ENCODE peak calls at places on chromosome 12, in four cellular contexts. One of them, this sample, is unnamed.

GRCh38 chr12:94763461-94763860 is 113.1 kb upstream of the TMCC3 start:
- DNase-seq in HepG2: no peak
- DNase-seq in ovary: no peak
- DNase-seq in sigmoid colon: no peak
- DNase-seq in this sample: no peak

GRCh38 chr12:1592444-1593231 is 1.7 kb downstream of the FBXL14 start:
- DNase-seq in ovary: no peak
- DNase-seq in sigmoid colon: peak
- DNase-seq in HepG2: no peak
- DNase-seq in this sample: no peak

GRCh38 chr12:103956515-103957027 is 9.1 kb upstream of the TDG start:
- DNase-seq in sigmoid colon: no peak
- DNase-seq in HepG2: peak
- DNase-seq in ovary: no peak
- DNase-seq in this sample: no peak

GRCh38 chr12:6444031-6444430 is 724 bp upstream of the CD27 start:
- DNase-seq in sigmoid colon: peak
- DNase-seq in HepG2: no peak
- DNase-seq in ovary: no peak
- DNase-seq in this sample: no peak

GRCh38 chr12:20420557-20420956 is 52.2 kb downstream of the PDE3A start:
- DNase-seq in HepG2: no peak
- DNase-seq in ovary: no peak
- DNase-seq in sigmoid colon: no peak
- DNase-seq in this sample: no peak

GRCh38 chr12:121610239-121611149 is 15.8 kb upstream of the ORAI1 start:
- DNase-seq in HepG2: no peak
- DNase-seq in ovary: peak
- DNase-seq in sigmoid colon: peak
- DNase-seq in this sample: no peak

GRCh38 chr12:25705256-25705655 is 152.2 kb upstream of the LMNTD1 start:
- DNase-seq in ovary: no peak
- DNase-seq in sigmoid colon: no peak
- DNase-seq in HepG2: no peak
- DNase-seq in this sample: no peak

GRCh38 chr12:98580695-98581094 is 12.8 kb upstream of the SLC25A3 start:
- DNase-seq in HepG2: no peak
- DNase-seq in sigmoid colon: no peak
- DNase-seq in ovary: no peak
- DNase-seq in this sample: no peak

GRCh38 chr12:99380701-99381100 is 266.9 kb upstream of the GARIN6 start:
- DNase-seq in sigmoid colon: no peak
- DNase-seq in ovary: no peak
- DNase-seq in HepG2: no peak
- DNase-seq in this sample: no peak

GRCh38 chr12:14554281-14555008 is 13.2 kb downstream of the PLBD1 start:
- DNase-seq in HepG2: no peak
- DNase-seq in sigmoid colon: peak
- DNase-seq in ovary: peak
- DNase-seq in this sample: peak

GRCh38 chr12:80268924-80269749 is 169.8 kb downstream of the OTOGL start:
- DNase-seq in ovary: no peak
- DNase-seq in HepG2: no peak
- DNase-seq in sigmoid colon: no peak
- DNase-seq in this sample: no peak

GRCh38 chr12:29039013-29039412 is 110.1 kb upstream of the FAR2 start:
- DNase-seq in ovary: no peak
- DNase-seq in sigmoid colon: no peak
- DNase-seq in HepG2: no peak
- DNase-seq in this sample: no peak

GRCh38 chr12:11653215-11653753 is 3.8 kb downstream of the ETV6 start:
- DNase-seq in ovary: no peak
- DNase-seq in sigmoid colon: no peak
- DNase-seq in HepG2: no peak
- DNase-seq in this sample: no peak

GRCh38 chr12:101803978-101804377 is 26.8 kb downstream of the GNPTAB start:
- DNase-seq in sigmoid colon: no peak
- DNase-seq in HepG2: no peak
- DNase-seq in ovary: no peak
- DNase-seq in this sample: no peak

GRCh38 chr12:55997535-55997859 is 421 bp downstream of the SUOX start:
- DNase-seq in HepG2: no peak
- DNase-seq in ovary: no peak
- DNase-seq in sigmoid colon: peak
- DNase-seq in this sample: no peak

GRCh38 chr12:16523570-16524331 is 82.2 kb downstream of the LMO3 start:
- DNase-seq in HepG2: no peak
- DNase-seq in sigmoid colon: no peak
- DNase-seq in ovary: no peak
- DNase-seq in this sample: no peak

GRCh38 chr12:103249614-103250013 is 246.2 kb downstream of the C12orf42 start:
- DNase-seq in sigmoid colon: no peak
- DNase-seq in ovary: no peak
- DNase-seq in HepG2: no peak
- DNase-seq in this sample: no peak

GRCh38 chr12:267581-268482 is 5.2 kb upstream of the SLC6A13 start:
- DNase-seq in sigmoid colon: no peak
- DNase-seq in ovary: no peak
- DNase-seq in HepG2: no peak
- DNase-seq in this sample: no peak

GRCh38 chr12:49201595-49202295 is 12.9 kb upstream of the TUBA1A start:
- DNase-seq in HepG2: no peak
- DNase-seq in sigmoid colon: no peak
- DNase-seq in ovary: no peak
- DNase-seq in this sample: peak

GRCh38 chr12:25004447-25004846 is 55.5 kb upstream of the BCAT1 start:
- DNase-seq in ovary: no peak
- DNase-seq in sigmoid colon: no peak
- DNase-seq in HepG2: no peak
- DNase-seq in this sample: no peak

GRCh38 chr12:65728913-65729793 is 95.1 kb upstream of the HMGA2 start:
- DNase-seq in ovary: no peak
- DNase-seq in HepG2: no peak
- DNase-seq in sigmoid colon: no peak
- DNase-seq in this sample: no peak

GRCh38 chr12:69620921-69621320 is 10.2 kb upstream of the LRRC10 start:
- DNase-seq in HepG2: no peak
- DNase-seq in sigmoid colon: no peak
- DNase-seq in ovary: no peak
- DNase-seq in this sample: no peak

GRCh38 chr12:116346751-116347150 is 69.3 kb upstream of the MED13L start:
- DNase-seq in ovary: peak
- DNase-seq in sigmoid colon: no peak
- DNase-seq in HepG2: no peak
- DNase-seq in this sample: peak

GRCh38 chr12:53452159-53453077 is 516 bp downstream of the PCBP2 start:
- DNase-seq in HepG2: peak
- DNase-seq in sigmoid colon: peak
- DNase-seq in ovary: peak
- DNase-seq in this sample: peak

GRCh38 chr12:15880721-15881120 is 1.5 kb upstream of the STRAP start:
- DNase-seq in sigmoid colon: no peak
- DNase-seq in HepG2: no peak
- DNase-seq in ovary: no peak
- DNase-seq in this sample: no peak

GRCh38 chr12:3624273-3624672 is 128.6 kb downstream of the CRACR2A start:
- DNase-seq in ovary: no peak
- DNase-seq in HepG2: no peak
- DNase-seq in sigmoid colon: no peak
- DNase-seq in this sample: no peak

GRCh38 chr12:93968928-93969327 is 179.4 kb upstream of the PLXNC1 start:
- DNase-seq in ovary: no peak
- DNase-seq in sigmoid colon: no peak
- DNase-seq in HepG2: no peak
- DNase-seq in this sample: no peak

GRCh38 chr12:17139926-17140325 is 534.0 kb upstream of the LMO3 start:
- DNase-seq in HepG2: no peak
- DNase-seq in ovary: no peak
- DNase-seq in sigmoid colon: no peak
- DNase-seq in this sample: no peak

GRCh38 chr12:18468521-18469075 is 207.3 kb downstream of the PIK3C2G start:
- DNase-seq in HepG2: no peak
- DNase-seq in sigmoid colon: no peak
- DNase-seq in ovary: no peak
- DNase-seq in this sample: no peak

GRCh38 chr12:47909839-47910465 is 5.2 kb upstream of the VDR start:
- DNase-seq in sigmoid colon: peak
- DNase-seq in ovary: no peak
- DNase-seq in HepG2: peak
- DNase-seq in this sample: no peak

GRCh38 chr12:47908738-47909137 is 3.9 kb upstream of the VDR start:
- DNase-seq in sigmoid colon: no peak
- DNase-seq in ovary: no peak
- DNase-seq in HepG2: no peak
- DNase-seq in this sample: no peak

GRCh38 chr12:47907851-47908454 is 3.2 kb upstream of the VDR start:
- DNase-seq in sigmoid colon: peak
- DNase-seq in ovary: no peak
- DNase-seq in HepG2: peak
- DNase-seq in this sample: no peak

GRCh38 chr12:47910486-47910885 is 5.7 kb upstream of the VDR start:
- DNase-seq in HepG2: no peak
- DNase-seq in ovary: no peak
- DNase-seq in sigmoid colon: peak
- DNase-seq in this sample: no peak

DNA sequence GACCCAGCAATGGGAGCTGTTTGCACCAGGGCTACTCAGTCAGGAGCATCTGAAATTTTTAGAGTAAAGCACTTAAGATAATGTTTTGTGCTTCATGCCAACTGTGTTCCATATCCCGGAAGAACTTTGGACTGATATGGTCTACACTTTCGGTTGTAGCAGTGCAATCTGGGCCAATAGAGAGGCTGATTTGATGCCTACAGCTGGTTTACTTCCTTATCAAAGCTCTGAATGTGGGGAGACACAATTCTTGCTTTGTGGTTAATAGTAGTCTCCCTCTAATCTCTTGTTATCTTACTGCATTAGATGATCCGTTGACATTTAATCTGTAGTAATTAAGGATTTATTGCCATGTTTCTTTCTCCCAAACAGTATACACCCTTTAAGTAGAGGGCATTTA is 7.8 kb upstream of the VDR start:
- DNase-seq in ovary: no peak
- DNase-seq in sigmoid colon: no peak
- DNase-seq in HepG2: no peak
- DNase-seq in this sample: no peak
- H3K27ac ChIP-seq in ovary: no peak
- H3K27ac ChIP-seq in sigmoid colon: no peak
- H3K27ac ChIP-seq in HepG2: no peak
- H3K27ac ChIP-seq in this sample: no peak

DNA sequence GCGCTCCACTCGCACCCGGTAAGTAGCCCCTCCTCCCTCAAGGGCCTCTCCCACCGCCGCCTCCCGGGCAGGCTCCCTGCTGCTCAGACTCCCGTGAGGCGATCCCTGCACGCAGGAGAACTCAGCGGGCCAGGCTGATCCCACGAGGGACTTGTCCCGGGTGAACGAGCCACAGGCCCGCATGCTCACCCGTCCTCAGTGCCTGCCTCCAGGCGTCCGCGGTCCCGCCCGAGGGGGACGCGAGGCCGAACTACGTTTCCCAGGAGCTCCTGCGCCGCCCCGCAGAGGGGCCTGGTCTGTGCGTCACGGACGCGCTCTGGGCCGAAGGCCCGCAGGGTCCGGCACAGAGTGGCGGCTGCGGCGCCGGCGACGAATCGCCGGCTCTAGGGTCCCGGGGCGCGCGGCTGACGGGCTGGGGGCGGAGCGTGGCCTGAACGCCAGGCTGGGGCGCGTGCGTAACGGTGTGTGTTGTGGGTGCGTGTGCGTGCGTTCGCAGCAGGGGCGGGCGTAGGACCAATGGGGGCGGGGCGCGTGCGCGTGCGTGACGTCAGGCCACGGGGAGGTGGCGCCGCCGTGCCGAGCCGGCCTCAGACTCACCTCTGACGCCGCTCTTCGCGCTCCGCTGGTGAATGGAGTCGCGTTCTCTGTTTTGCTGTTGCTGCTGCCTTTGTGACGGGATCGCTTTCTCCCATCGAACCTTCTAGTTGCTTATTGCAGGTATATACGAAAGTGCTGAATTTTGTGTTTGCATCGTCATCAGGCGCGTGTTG is at the start of the genes ZNF10 and ZNF891:
- DNase-seq in ovary: peak
- DNase-seq in sigmoid colon: peak
- DNase-seq in HepG2: peak
- DNase-seq in this sample: peak
- TF ChIP-seq EP300 in ovary: peak
- TF ChIP-seq EP300 in sigmoid colon: peak
- TF ChIP-seq EP300 in HepG2: peak
- TF ChIP-seq EP300 in this sample: peak

DNA sequence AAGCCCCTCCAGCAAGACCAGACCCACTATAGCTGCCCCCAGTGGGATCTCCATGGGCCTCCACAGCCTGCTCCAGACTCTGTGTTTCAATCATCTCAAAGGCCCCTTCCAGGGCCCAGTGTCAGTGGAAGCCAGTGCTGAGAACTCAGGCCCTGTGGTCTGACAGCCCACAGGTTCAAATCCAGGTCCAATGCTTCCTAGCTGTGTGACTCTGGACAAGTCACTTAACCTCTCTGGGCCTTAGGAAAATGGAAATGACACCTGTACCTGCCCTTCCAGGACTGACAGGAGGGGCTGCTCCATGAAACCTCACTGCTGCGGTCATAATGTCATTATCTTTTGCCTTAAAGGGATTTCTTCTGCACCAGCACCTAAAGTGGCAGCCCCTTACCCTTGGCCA is 101.9 kb downstream of the NCOR2 start:
- DNase-seq in sigmoid colon: no peak
- DNase-seq in ovary: no peak
- DNase-seq in HepG2: no peak
- DNase-seq in this sample: no peak
- H3K27ac ChIP-seq in sigmoid colon: no peak
- H3K27ac ChIP-seq in ovary: no peak
- H3K27ac ChIP-seq in HepG2: no peak
- H3K27ac ChIP-seq in this sample: no peak

GRCh38 chr12:27194644-27195043 is 49.4 kb upstream of the STK38L start:
- DNase-seq in ovary: no peak
- DNase-seq in HepG2: no peak
- DNase-seq in sigmoid colon: no peak
- DNase-seq in this sample: no peak
- TF ChIP-seq EP300 in ovary: no peak
- TF ChIP-seq EP300 in HepG2: no peak
- TF ChIP-seq EP300 in sigmoid colon: peak
- TF ChIP-seq EP300 in this sample: peak

GRCh38 chr12:89949457-89950195 is 241.0 kb upstream of the ATP2B1 start:
- DNase-seq in sigmoid colon: no peak
- DNase-seq in HepG2: peak
- DNase-seq in ovary: peak
- DNase-seq in this sample: no peak
- H3K27ac ChIP-seq in sigmoid colon: peak
- H3K27ac ChIP-seq in HepG2: no peak
- H3K27ac ChIP-seq in ovary: no peak
- H3K27ac ChIP-seq in this sample: peak